ENCODE peak calls at places on chromosomes 3 and 15, in ten cellular contexts. K is pancreas; W is A549; P is mammary epithelial cell; R is H9; M is GM12878; Y is stomach; V is CD8-positive, alpha-beta memory T cell; H is mesenchymal stem cell; L is uterus. G is an unnamed sample. For H3K9me3, the result is how much of the 10 kb centered on the place peaks cover.

GRCh38 chr15:66085128-66085527 is 168.4 kb downstream of the MEGF11 start:
- DNase-seq in K (no peak), W (no peak), P (no peak), R (peak), M (no peak), Y (no peak), V (no peak), H (no peak), L (no peak), G (no peak)

GRCh38 chr15:89656116-89656815 is 999 bp upstream of the KIF7 start:
- DNase-seq in K (no peak), W (no peak), P (peak), R (no peak), M (no peak), Y (no peak), V (no peak), H (peak), L (no peak), G (no peak)

GRCh38 chr15:60362318-60363023 is 35.3 kb downstream of the ANXA2 start:
- DNase-seq in K (no peak), W (peak), P (peak), R (no peak), M (no peak), Y (no peak), V (no peak), H (peak), L (no peak), G (no peak)

GRCh38 chr3:71450162-71450561 is 133.4 kb downstream of the FOXP1 start:
- DNase-seq in K (no peak), W (no peak), P (no peak), R (no peak), M (no peak), Y (no peak), V (no peak), H (no peak), L (no peak), G (no peak)

GRCh38 chr3:128547368-128547987 is 54.5 kb upstream of the GATA2 start:
- DNase-seq in K (no peak), W (no peak), P (peak), R (no peak), M (no peak), Y (no peak), V (no peak), H (no peak), L (no peak), G (no peak)

GRCh38 chr3:155804298-155804697 is 1.8 kb downstream of the C3orf33 start:
- DNase-seq in K (no peak), W (no peak), P (no peak), R (no peak), M (no peak), Y (no peak), V (no peak), H (no peak), L (no peak), G (no peak)

GRCh38 chr3:108914774-108915641 is 38.7 kb downstream of the GUCA1C start:
- DNase-seq in K (peak), W (peak), P (peak), R (peak), M (peak), Y (peak), V (peak), H (peak), L (no peak), G (peak)

GRCh38 chr15:40847225-40847961 is 3.5 kb downstream of the SPINT1 start:
- DNase-seq in K (peak), W (peak), P (peak), R (peak), M (peak), Y (peak), V (no peak), H (peak), L (no peak), G (peak)

GRCh38 chr3:134859341-134859740 is 64.3 kb downstream of the EPHB1 start:
- DNase-seq in K (no peak), W (no peak), P (no peak), R (no peak), M (no peak), Y (no peak), V (no peak), H (no peak), L (no peak), G (no peak)

GRCh38 chr3:50516048-50516871 is 12.8 kb upstream of the CACNA2D2 start:
- DNase-seq in K (no peak), W (no peak), P (no peak), R (peak), M (no peak), Y (peak), V (no peak), H (peak), L (peak), G (no peak)

GRCh38 chr3:58334013-58334321 is 1.3 kb downstream of the PXK start:
- DNase-seq in K (no peak), W (no peak), P (no peak), R (no peak), M (no peak), Y (no peak), V (no peak), H (peak), L (no peak), G (no peak)

GRCh38 chr3:89380006-89380405 is 272.6 kb downstream of the EPHA3 start:
- DNase-seq in K (no peak), W (no peak), P (peak), R (no peak), M (no peak), Y (no peak), V (no peak), H (peak), L (no peak), G (no peak)

GRCh38 chr3:25117005-25117593 is 311.0 kb upstream of the RARB start:
- DNase-seq in K (no peak), W (no peak), P (no peak), R (no peak), M (no peak), Y (no peak), V (no peak), H (no peak), L (no peak), G (no peak)

DNA sequence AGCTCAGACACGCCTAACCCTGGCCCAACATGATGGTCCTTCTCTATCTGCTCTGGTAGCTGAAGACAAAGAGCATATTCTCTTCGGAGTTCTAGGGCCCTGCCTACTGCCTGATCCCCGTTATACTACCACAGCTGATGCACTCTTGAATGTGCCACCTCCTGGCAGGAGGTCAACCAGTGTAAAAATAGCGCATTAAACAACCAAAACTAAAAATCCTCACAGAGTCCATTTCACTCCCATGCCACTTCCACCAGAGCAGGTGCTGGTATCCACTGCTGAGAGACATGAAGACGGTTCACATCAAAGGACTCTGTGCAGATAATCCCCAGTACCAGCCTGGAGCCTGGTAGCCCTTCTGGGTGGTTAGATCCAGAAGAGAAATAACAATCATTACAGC is 44.5 kb downstream of the CEP70 start:
- DNase-seq in K (no peak), W (no peak), P (no peak), R (no peak), M (no peak), Y (no peak), V (no peak), H (no peak), L (no peak), G (no peak)
- H3K9me3 ChIP-seq in K (under half), W (under half), P (under half), R (under half), M (under half), Y (half or more), V (under half), H (half or more), L (under half), G (under half)

DNA sequence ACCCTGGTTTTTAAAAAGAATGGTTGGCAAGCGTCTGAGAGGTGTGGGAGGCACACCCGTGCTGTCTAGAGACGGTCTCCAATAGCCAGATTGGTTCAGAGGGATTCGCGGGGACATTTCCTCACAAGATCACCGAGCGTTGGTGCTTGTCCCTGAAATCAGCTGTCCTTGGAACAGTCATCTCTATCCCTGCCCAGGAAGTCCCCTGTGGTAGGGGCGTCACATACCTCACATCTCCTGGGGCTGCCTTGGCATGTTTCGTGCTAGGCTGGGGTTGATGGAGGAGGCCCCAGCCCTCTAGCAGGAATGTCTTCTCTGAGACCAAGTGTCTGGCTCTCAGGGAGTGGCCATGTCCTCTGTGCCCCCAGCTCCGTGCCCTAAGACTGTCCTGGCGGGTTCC is 6.8 kb downstream of the FBLN2 start:
- DNase-seq in K (no peak), W (no peak), P (no peak), R (no peak), M (no peak), Y (no peak), V (no peak), H (no peak), L (no peak), G (no peak)
- H3K27ac ChIP-seq in K (no peak), W (no peak), P (no peak), R (no peak), M (no peak), Y (no peak), V (no peak), H (no peak), L (no peak), G (no peak)

GRCh38 chr15:98057453-98057852 is 97.0 kb downstream of the ARRDC4 start:
- DNase-seq in K (no peak), W (no peak), P (no peak), R (no peak), M (no peak), Y (no peak), V (no peak), H (no peak), L (no peak), G (no peak)
- H3K9me3 ChIP-seq in K (under half), W (under half), P (under half), R (under half), M (under half), Y (under half), V (under half), H (under half), L (under half), G (under half)

GRCh38 chr15:68608206-68608843 is 29.5 kb downstream of the CORO2B start:
- DNase-seq in K (peak), W (no peak), P (no peak), R (peak), M (no peak), Y (no peak), V (no peak), H (no peak), L (peak), G (peak)
- H3K27ac ChIP-seq in K (no peak), W (no peak), P (no peak), R (no peak), M (no peak), Y (peak), V (no peak), H (no peak), L (peak), G (peak)

GRCh38 chr3:197244751-197245150 is 53.7 kb downstream of the DLG1 start:
- DNase-seq in K (no peak), W (no peak), P (no peak), R (no peak), M (no peak), Y (no peak), V (no peak), H (peak), L (no peak), G (no peak)
- H3K9me3 ChIP-seq in K (under half), W (under half), P (under half), R (under half), M (half or more), Y (under half), V (under half), H (half or more), L (under half), G (under half)

GRCh38 chr3:12465151-12465795 is 19.0 kb upstream of the TSEN2 start:
- DNase-seq in K (no peak), W (no peak), P (no peak), R (no peak), M (no peak), Y (no peak), V (no peak), H (no peak), L (no peak), G (no peak)
- H3K27ac ChIP-seq in K (no peak), W (no peak), P (no peak), R (no peak), M (no peak), Y (no peak), V (no peak), H (peak), L (no peak), G (no peak)

DNA sequence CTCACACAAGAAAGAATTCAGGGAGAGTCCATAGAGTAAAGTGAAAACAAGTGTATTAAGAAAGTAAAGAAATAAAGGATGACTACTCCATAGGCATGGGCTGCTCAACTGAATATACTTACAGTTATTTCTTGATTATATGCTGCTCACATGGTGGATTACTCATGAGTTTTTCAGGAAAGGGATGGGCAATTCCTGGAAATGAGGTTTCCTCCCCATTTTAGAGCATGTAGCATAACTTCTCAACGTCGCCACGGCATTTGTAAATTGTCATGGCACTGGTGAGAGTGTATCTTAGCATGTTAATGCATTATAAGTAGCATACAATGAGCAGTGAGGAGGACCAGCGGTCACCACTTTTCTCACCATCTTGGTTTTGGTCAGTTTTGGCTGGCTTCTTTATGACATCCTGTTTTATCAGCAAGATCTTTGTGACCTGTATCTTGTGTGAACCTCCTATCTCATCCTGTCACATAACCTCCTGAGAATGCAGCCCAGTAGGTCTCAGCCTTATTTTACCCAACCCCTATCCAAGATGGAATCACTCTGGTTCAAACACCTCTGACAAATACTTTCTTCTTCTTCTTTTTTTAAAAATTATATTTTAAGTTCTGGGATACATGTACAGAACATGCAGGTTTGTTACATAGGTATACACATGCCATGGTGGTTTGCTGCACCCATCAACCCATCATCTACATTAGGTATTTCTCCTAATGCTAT is 849.7 kb downstream of the TBL1XR1 start:
- DNase-seq in K (no peak), W (no peak), P (no peak), R (no peak), M (no peak), Y (no peak), V (no peak), H (no peak), L (no peak), G (no peak)
- H3K9me3 ChIP-seq in K (under half), W (under half), P (under half), R (under half), M (under half), Y (under half), V (under half), H (under half), L (under half), G (under half)

GRCh38 chr3:69967156-69967555 is 32.4 kb upstream of the SAMMSON start:
- DNase-seq in K (no peak), W (no peak), P (no peak), R (no peak), M (no peak), Y (no peak), V (no peak), H (no peak), L (no peak), G (no peak)
- H3K27ac ChIP-seq in K (no peak), W (no peak), P (no peak), R (no peak), M (no peak), Y (no peak), V (no peak), H (no peak), L (no peak), G (no peak)

GRCh38 chr15:100383302-100384107 is 41.7 kb upstream of the ADAMTS17 start:
- DNase-seq in K (peak), W (peak), P (peak), R (peak), M (no peak), Y (no peak), V (peak), H (no peak), L (no peak), G (no peak)
- H3K9me3 ChIP-seq in K (under half), W (under half), P (under half), R (under half), M (under half), Y (under half), V (under half), H (half or more), L (under half), G (under half)

GRCh38 chr3:126104742-126105605 is 21.1 kb upstream of the SLC41A3 start:
- DNase-seq in K (no peak), W (no peak), P (no peak), R (no peak), M (no peak), Y (no peak), V (peak), H (no peak), L (no peak), G (peak)
- H3K27ac ChIP-seq in K (no peak), W (no peak), P (no peak), R (no peak), M (no peak), Y (no peak), V (no peak), H (no peak), L (no peak), G (no peak)